ENCODE peak calls at places on chromosomes 5 and 9, in six cellular contexts. W is cardiac fibroblast, T is endothelial cell, R is heart left ventricle, N is progenitor cell of endocrine pancreas, Z is astrocyte of the spinal cord. M is an unnamed sample.

GRCh38 chr5:173490681-173491080 is 125.8 kb downstream of the BOD1 start:
- DNase-seq in R (no peak), N (no peak), Z (no peak), W (no peak), T (no peak), M (no peak)

GRCh38 chr9:7304596-7304995 is 495.0 kb downstream of the DMAC1 start:
- DNase-seq in Z (no peak), R (no peak), W (no peak), N (no peak), T (no peak), M (no peak)

GRCh38 chr5:101364469-101364868 is 461.4 kb upstream of the ST8SIA4 start:
- DNase-seq in T (no peak), Z (no peak), N (no peak), W (no peak), R (no peak), M (no peak)

GRCh38 chr5:1140188-1140817 is 28.4 kb upstream of the SLC12A7 start:
- DNase-seq in W (peak), T (peak), N (peak), R (peak), Z (no peak), M (peak)

GRCh38 chr5:82879089-82879488 is 198.1 kb downstream of the TMEM167A start:
- DNase-seq in R (no peak), W (no peak), Z (no peak), T (no peak), N (no peak), M (no peak)

GRCh38 chr5:136169218-136169617 is 23.7 kb downstream of the SMIM32 start:
- DNase-seq in T (no peak), Z (no peak), N (no peak), W (no peak), R (no peak), M (no peak)

GRCh38 chr9:13841801-13842462 is 472.0 kb downstream of the NFIB start:
- DNase-seq in W (no peak), R (peak), T (no peak), Z (no peak), N (no peak), M (no peak)

GRCh38 chr5:82421119-82421518 is 143.0 kb upstream of the RPS23 start:
- DNase-seq in N (no peak), Z (peak), R (no peak), T (no peak), W (peak), M (no peak)

GRCh38 chr5:114099161-114099560 is 262.7 kb upstream of the KCNN2 start:
- DNase-seq in Z (no peak), N (no peak), R (no peak), W (no peak), T (no peak), M (no peak)

GRCh38 chr5:181184845-181185216 is 20.2 kb downstream of the TRIM7 start:
- DNase-seq in Z (no peak), R (no peak), N (no peak), T (no peak), W (no peak), M (no peak)

GRCh38 chr9:76873056-76873792 is 32.7 kb downstream of the PRUNE2 start:
- DNase-seq in Z (peak), W (peak), T (peak), N (no peak), R (no peak), M (no peak)

GRCh38 chr9:115016369-115016768 is 86.0 kb upstream of the TNFSF8 start:
- DNase-seq in W (no peak), Z (no peak), T (no peak), N (no peak), R (no peak), M (no peak)

GRCh38 chr5:174044451-174044850 is 1.1 kb upstream of the NSG2 start:
- DNase-seq in Z (no peak), T (no peak), W (no peak), R (no peak), N (no peak), M (no peak)

GRCh38 chr9:88748566-88749238 is 213.7 kb downstream of the NXNL2 start:
- DNase-seq in Z (peak), T (no peak), N (no peak), W (peak), R (peak), M (no peak)

GRCh38 chr9:98263482-98264357 is 8.3 kb upstream of the TBC1D2 start:
- DNase-seq in N (peak), T (peak), W (peak), R (peak), Z (peak), M (peak)

GRCh38 chr9:125486109-125486508 is 220.9 kb downstream of the MAPKAP1 start:
- DNase-seq in N (no peak), T (no peak), Z (no peak), W (no peak), R (no peak), M (no peak)
- TF ChIP-seq CTCF in N (no peak), T (no peak), Z (no peak), W (no peak), R (no peak), M (no peak)

GRCh38 chr9:111399772-111400563 is 69.9 kb upstream of the OR2K2 start:
- DNase-seq in Z (peak), R (no peak), N (no peak), W (peak), T (peak), M (no peak)
- TF ChIP-seq CTCF in Z (peak), R (no peak), N (peak), W (peak), T (peak), M (no peak)

GRCh38 chr9:120336753-120337090 is 243.2 kb downstream of the CDK5RAP2 start:
- DNase-seq in Z (no peak), T (no peak), W (no peak), R (no peak), N (no peak), M (no peak)
- TF ChIP-seq CTCF in Z (no peak), T (no peak), W (no peak), R (no peak), N (peak), M (no peak)

DNA sequence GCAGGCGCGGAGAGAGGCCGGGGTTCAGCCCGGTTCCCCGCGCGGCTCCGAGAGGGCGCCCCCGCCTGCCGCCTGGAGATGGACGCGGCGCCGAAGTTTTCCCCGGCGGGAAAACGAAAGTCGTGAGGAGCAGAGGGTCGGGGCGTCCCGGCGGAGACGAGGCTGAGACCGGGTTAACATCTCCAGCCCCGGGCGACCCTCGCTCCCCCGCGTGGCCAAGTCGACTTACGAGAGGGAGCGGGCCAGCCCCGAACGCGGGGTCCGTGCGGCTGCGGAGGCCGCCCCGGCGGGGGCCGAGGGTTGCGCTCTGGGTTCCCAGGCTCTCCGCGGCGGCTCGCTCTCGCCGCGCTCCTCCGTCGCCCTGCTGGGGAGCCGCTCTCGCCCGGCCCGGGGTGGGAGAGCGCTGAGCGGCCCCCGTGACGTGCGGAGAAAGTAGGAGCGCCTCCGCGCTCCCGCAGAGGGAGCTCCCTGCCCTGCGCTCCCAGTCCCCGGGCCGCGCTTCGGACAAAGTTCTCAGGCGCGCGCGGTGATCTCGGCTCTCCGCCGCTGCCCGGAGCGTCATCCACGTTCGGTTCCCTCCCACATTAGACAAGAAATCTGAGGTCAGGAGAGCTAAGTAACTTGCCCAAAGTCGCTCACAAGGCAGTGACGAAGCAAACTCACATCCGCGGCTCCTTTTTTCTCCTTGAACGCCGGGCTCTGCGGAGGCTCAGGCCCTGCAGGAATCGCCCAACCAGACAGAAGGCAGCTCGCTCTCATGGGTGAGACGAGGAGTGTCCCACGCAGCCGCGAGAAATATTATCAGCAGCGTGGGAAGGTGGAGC is 1.1 kb upstream of the GCNT4 start:
- DNase-seq in R (peak), Z (peak), W (peak), N (peak), T (peak), M (no peak)
- TF ChIP-seq CTCF in R (no peak), Z (peak), W (peak), N (no peak), T (peak), M (no peak)

DNA sequence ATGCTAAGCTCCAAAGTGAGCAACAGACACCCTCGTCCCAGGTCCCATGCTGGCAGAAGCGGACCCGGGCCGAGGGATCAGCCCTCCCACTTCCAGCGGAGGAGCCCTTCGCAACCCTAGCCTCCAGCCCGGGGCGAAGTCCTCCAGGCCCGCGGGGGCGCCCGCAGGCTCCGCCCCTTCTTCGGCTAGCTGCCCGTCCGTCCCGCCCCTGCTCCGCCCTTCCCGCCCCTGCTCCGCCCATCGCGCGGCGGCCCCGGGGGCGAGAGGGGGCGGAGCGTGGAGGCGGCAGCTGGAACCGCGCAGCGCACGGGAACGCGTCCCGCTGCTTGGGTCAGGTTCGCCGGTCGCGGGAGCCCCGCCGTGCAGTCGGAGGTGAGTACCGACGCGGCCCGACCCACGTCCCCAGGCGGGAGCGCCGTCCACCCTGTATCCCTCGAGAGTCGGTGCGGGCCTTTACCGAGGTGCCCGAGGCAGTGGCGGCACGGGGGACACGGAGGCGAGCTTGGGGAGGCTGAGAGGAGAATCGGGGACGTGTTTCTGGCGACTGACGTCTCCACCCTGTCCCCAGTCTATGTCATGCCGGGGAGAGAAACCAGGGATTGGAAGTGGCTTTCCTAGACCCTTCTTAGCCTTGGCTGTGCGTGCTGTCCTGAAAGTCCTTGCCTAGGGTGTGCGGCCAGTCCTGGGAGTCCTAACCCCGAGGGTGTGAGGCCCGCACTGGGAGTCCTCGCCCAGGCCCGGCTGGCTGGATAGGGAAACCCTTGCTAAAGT is at the start of gene ACO1:
- DNase-seq in W (peak), T (peak), Z (peak), R (peak), N (peak), M (peak)
- TF ChIP-seq CTCF in W (no peak), T (no peak), Z (peak), R (no peak), N (no peak), M (no peak)

GRCh38 chr5:138945421-138946240 is 70.5 kb upstream of the LRRTM2 start:
- DNase-seq in N (no peak), R (no peak), T (no peak), W (no peak), Z (no peak), M (no peak)
- TF ChIP-seq CTCF in N (no peak), R (no peak), T (no peak), W (peak), Z (peak), M (no peak)

GRCh38 chr5:146475190-146475801 is 28.2 kb downstream of the TCERG1 start:
- DNase-seq in N (no peak), T (peak), W (no peak), Z (no peak), R (no peak), M (no peak)
- TF ChIP-seq CTCF in N (peak), T (peak), W (peak), Z (peak), R (no peak), M (no peak)

GRCh38 chr9:18297532-18297872 is 176.5 kb upstream of the ADAMTSL1 start:
- DNase-seq in N (no peak), W (peak), T (no peak), Z (no peak), R (no peak), M (no peak)
- TF ChIP-seq CTCF in N (peak), W (peak), T (no peak), Z (peak), R (no peak), M (no peak)

DNA sequence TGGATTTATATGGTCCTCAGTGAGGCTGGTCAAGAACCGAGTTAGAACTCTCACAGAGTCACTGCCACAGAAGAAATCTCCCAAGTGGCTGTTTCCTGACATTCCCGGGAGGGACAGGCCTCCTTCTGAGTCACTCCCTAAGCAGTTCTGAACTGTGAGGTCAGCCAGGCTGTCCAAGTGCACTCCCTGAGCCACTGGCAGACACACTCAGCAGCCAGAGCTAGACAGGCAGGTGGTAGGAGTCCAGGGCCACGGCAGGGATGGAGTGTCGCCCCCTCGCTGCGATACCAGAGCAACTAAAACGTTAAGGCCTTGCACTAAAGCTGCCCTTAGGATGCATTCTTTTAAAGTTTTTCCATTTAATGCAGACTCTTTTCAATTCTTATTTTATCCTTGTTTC is 3.4 kb downstream of the IL4 start:
- DNase-seq in R (peak), W (peak), T (peak), Z (peak), N (no peak), M (no peak)
- TF ChIP-seq CTCF in R (no peak), W (peak), T (no peak), Z (peak), N (peak), M (no peak)

DNA sequence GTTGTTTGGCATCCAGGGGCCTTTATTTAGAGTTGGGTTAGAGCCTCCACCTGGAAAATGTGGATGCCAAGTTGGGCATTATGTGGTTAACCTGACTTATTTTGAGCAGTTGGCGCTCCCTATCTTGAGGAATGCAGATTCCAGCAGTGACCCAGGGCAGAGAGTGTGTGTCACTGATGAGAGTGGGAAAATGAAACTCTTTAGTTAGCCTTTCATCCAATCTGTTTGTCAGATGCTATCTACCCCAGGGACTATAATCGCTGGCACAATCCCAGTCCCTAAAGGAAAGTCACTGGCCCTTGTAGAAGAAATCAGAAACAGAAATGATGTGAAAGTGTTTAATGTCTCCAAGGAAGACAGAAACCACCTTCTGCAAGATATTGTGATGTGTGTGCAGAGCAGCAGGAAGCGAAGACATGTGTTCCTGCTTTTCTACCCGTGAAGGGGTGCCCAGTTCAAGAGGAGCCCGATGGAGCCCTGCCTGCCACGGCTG is 10.2 kb upstream of the STING1 start:
- DNase-seq in W (peak), Z (no peak), T (no peak), N (no peak), R (no peak), M (no peak)
- TF ChIP-seq CTCF in W (no peak), Z (no peak), T (no peak), N (no peak), R (no peak), M (no peak)